ENCODE peak calls at places on chromosome 5, in eight cellular contexts. W is stimulated activated naive CD8-positive, alpha-beta T cell treated with anti-CD3 and anti-CD28 coated beads, Interleukin-15, Interleukin-2, amounts not matched to agents 100 U/mL and 50 U/mL, for 24 hours; C is GM20000; R is psoas muscle; G is AG08396; O is stimulated activated CD4-positive, alpha-beta T cell treated with anti-CD3 and anti-CD28 coated beads, Interleukin-1b, Interleukin-23, amount 100 ng/mL, for 4 hours; A is HL-60; Q is fibroblast of lung. H is an unnamed sample.

GRCh38 chr5:19031491-19031890 is 956.5 kb downstream of the CDH18 start:
- DNase-seq in A (no peak), O (no peak), Q (no peak), R (no peak), C (no peak), G (no peak), W (no peak), H (no peak)

GRCh38 chr5:160940725-160941124 is 88.7 kb upstream of the ATP10B start:
- DNase-seq in C (no peak), O (no peak), R (no peak), G (no peak), W (no peak), Q (no peak), A (no peak), H (no peak)

GRCh38 chr5:31186672-31187267 is 6.7 kb upstream of the CDH6 start:
- DNase-seq in O (no peak), R (no peak), A (no peak), C (no peak), Q (peak; percentile 43), W (no peak), G (peak; percentile 36), H (peak; percentile 40)

GRCh38 chr5:76691470-76692273 is 24.3 kb upstream of the F2R start:
- DNase-seq in O (no peak), R (no peak), W (no peak), G (no peak), C (peak; percentile 14), Q (peak; percentile 89), A (no peak), H (peak; percentile 26)

GRCh38 chr5:21802869-21803490 is 1050.2 kb downstream of the CDH12 start:
- DNase-seq in C (peak; percentile 17), R (no peak), O (no peak), W (no peak), Q (peak; percentile 29), G (no peak), A (no peak), H (peak; percentile 24)

GRCh38 chr5:138574744-138575193 is 432 bp downstream of the HSPA9 start:
- DNase-seq in A (no peak), W (no peak), O (no peak), G (peak; percentile 34), R (no peak), Q (no peak), C (no peak), H (no peak)

GRCh38 chr5:136089804-136090203 is 42.8 kb upstream of the SMAD5 start:
- DNase-seq in W (no peak), C (no peak), Q (peak; percentile 48), R (no peak), G (no peak), A (no peak), O (no peak), H (no peak)

GRCh38 chr5:39867923-39868322 is 443.1 kb upstream of the DAB2 start:
- DNase-seq in W (no peak), G (no peak), O (no peak), Q (no peak), R (no peak), A (no peak), C (no peak), H (no peak)

GRCh38 chr5:10036136-10036535 is 213.6 kb downstream of the ATPSCKMT start:
- DNase-seq in C (no peak), W (no peak), G (no peak), O (no peak), Q (peak; percentile 65), A (no peak), R (no peak), H (peak; percentile 63)

GRCh38 chr5:125316386-125316785 is 569.9 kb upstream of the ZNF608 start:
- DNase-seq in G (no peak), Q (no peak), C (no peak), A (no peak), R (no peak), W (no peak), O (no peak), H (peak; percentile 45)

GRCh38 chr5:97085787-97086181 is 56.6 kb downstream of the LIX1 start:
- DNase-seq in A (peak; percentile 38), R (no peak), W (no peak), O (no peak), G (no peak), C (no peak), Q (no peak), H (no peak)

GRCh38 chr5:79512692-79513518 is 1.0 kb downstream of the HOMER1 start:
- DNase-seq in R (no peak), G (peak; percentile 29), W (peak; percentile 17), O (no peak), Q (peak; percentile 54), C (peak; percentile 31), A (no peak), H (no peak)

GRCh38 chr5:122153774-122154173 is 24.4 kb downstream of the ZNF474 start:
- DNase-seq in W (no peak), R (no peak), C (no peak), A (no peak), Q (peak; percentile 70), G (no peak), O (no peak), H (no peak)

GRCh38 chr5:180787711-180788431 is 14.7 kb downstream of the MGAT1 start:
- DNase-seq in W (no peak), C (no peak), Q (peak; percentile 50), R (no peak), A (no peak), O (no peak), G (peak; percentile 41), H (peak; percentile 32)

GRCh38 chr5:170985486-170985885 is 123.7 kb downstream of the RANBP17 start:
- DNase-seq in A (no peak), G (no peak), O (no peak), Q (peak; percentile 23), R (no peak), W (no peak), C (no peak), H (peak; percentile 12)

GRCh38 chr5:78235289-78235688 is 59.2 kb downstream of the AP3B1 start:
- DNase-seq in R (no peak), W (no peak), O (no peak), A (no peak), G (peak; percentile 17), Q (peak; percentile 26), C (no peak), H (peak; percentile 41)

GRCh38 chr5:166428264-166428663 is 1863.2 kb upstream of the WWC1 start:
- DNase-seq in O (no peak), R (no peak), Q (no peak), A (no peak), G (no peak), W (no peak), C (no peak), H (no peak)

GRCh38 chr5:113230711-113231652 is 203.8 kb downstream of the TSSK1B start:
- DNase-seq in W (no peak), G (no peak), R (no peak), C (no peak), Q (peak; percentile 86), A (no peak), O (no peak), H (peak; percentile 28)

GRCh38 chr5:162888268-162888667 is 549.1 kb upstream of the CCNG1 start:
- DNase-seq in W (no peak), Q (no peak), G (no peak), R (no peak), C (no peak), A (no peak), O (no peak), H (no peak)

GRCh38 chr5:59712836-59713487 is 180.6 kb downstream of the PDE4D start:
- DNase-seq in R (no peak), Q (peak; percentile 37), A (no peak), W (no peak), G (no peak), C (no peak), O (no peak), H (peak; percentile 22)

GRCh38 chr5:57054671-57055070 is 102.7 kb upstream of the MIER3 start:
- DNase-seq in O (no peak), W (no peak), G (no peak), R (no peak), C (no peak), Q (no peak), A (no peak), H (no peak)

GRCh38 chr5:9562101-9562500 is 16.2 kb upstream of the SEMA5A start:
- DNase-seq in A (no peak), Q (peak; percentile 6), G (no peak), W (no peak), C (no peak), O (no peak), R (no peak), H (peak; percentile 18)

GRCh38 chr5:72065751-72066255 is 41.5 kb upstream of the MAP1B start:
- DNase-seq in C (no peak), Q (peak; percentile 66), A (no peak), W (no peak), G (peak; percentile 25), O (no peak), R (no peak), H (peak; percentile 32)

GRCh38 chr5:111792659-111793058 is 35.7 kb upstream of the NREP start:
- DNase-seq in Q (peak; percentile 59), R (no peak), O (no peak), G (no peak), A (no peak), W (no peak), C (no peak), H (peak; percentile 79)